ENCODE peak calls at places on chromosomes 2 and 18, in eight cellular contexts. M is NCI-H1105; E is HT-29; T is activated T-cell treated with anti-CD3 and anti-CD28 coated beads, Interleukin-2, amount 50 U/mL, for 1 hour; F is aorta; I is fibroblast of mammary gland; J is NCI-H774; Q is Calu3. X is an unnamed sample.

GRCh38 chr2:212535963-212536362 is 2.6 kb downstream of the ERBB4 start:
- DNase-seq in M (no peak), E (no peak), T (no peak), F (no peak), I (no peak), J (peak), Q (no peak), X (no peak)

GRCh38 chr2:219252570-219252899 is 508 bp upstream of the TUBA4B start:
- DNase-seq in M (no peak), E (no peak), T (peak), F (no peak), I (no peak), J (no peak), Q (no peak), X (peak)

GRCh38 chr2:10526281-10526680 is 78.2 kb upstream of the ODC1 start:
- DNase-seq in M (no peak), E (no peak), T (peak), F (no peak), I (no peak), J (no peak), Q (no peak), X (peak)

GRCh38 chr18:39414009-39414700 is 1848.6 kb upstream of the CELF4 start:
- DNase-seq in M (no peak), E (no peak), T (no peak), F (no peak), I (peak), J (no peak), Q (no peak), X (no peak)

GRCh38 chr2:109674894-109675534 is 60.9 kb downstream of the SOWAHC start:
- DNase-seq in M (no peak), E (peak), T (no peak), F (no peak), I (no peak), J (no peak), Q (peak), X (no peak)

GRCh38 chr2:128198666-128199065 is 107.7 kb downstream of the UGGT1 start:
- DNase-seq in M (no peak), E (no peak), T (no peak), F (no peak), I (no peak), J (no peak), Q (no peak), X (no peak)

GRCh38 chr18:12968115-12968514 is 20.3 kb downstream of the SEH1L start:
- DNase-seq in M (no peak), E (no peak), T (no peak), F (no peak), I (no peak), J (no peak), Q (no peak), X (no peak)

GRCh38 chr2:84486436-84487115 is 27.5 kb upstream of the SUCLG1 start:
- DNase-seq in M (peak), E (peak), T (no peak), F (no peak), I (peak), J (peak), Q (peak), X (no peak)

GRCh38 chr2:201490291-201490690 is 38.8 kb downstream of the STRADB start:
- DNase-seq in M (no peak), E (no peak), T (no peak), F (no peak), I (no peak), J (no peak), Q (no peak), X (no peak)

GRCh38 chr18:79405781-79406575 is 10.2 kb downstream of the NFATC1 start:
- DNase-seq in M (no peak), E (no peak), T (peak), F (peak), I (no peak), J (no peak), Q (no peak), X (peak)

GRCh38 chr2:3280683-3281520 is 96.7 kb downstream of the EIPR1 start:
- DNase-seq in M (no peak), E (no peak), T (no peak), F (peak), I (no peak), J (no peak), Q (no peak), X (no peak)

GRCh38 chr2:219556413-219556812 is 12.6 kb downstream of the TMEM198 start:
- DNase-seq in M (no peak), E (no peak), T (no peak), F (no peak), I (no peak), J (no peak), Q (no peak), X (no peak)

GRCh38 chr18:26309283-26309682 is 83.0 kb downstream of the TAF4B start:
- DNase-seq in M (no peak), E (no peak), T (no peak), F (no peak), I (peak), J (no peak), Q (no peak), X (no peak)

GRCh38 chr2:145488571-145488970 is 968.7 kb upstream of the ZEB2 start:
- DNase-seq in M (no peak), E (no peak), T (no peak), F (no peak), I (no peak), J (no peak), Q (no peak), X (no peak)

GRCh38 chr18:2847341-2848144 is 737 bp downstream of the EMILIN2 start:
- DNase-seq in M (no peak), E (no peak), T (peak), F (peak), I (peak), J (no peak), Q (peak), X (peak)

GRCh38 chr2:150410809-150411208 is 76.7 kb downstream of the RND3 start:
- DNase-seq in M (no peak), E (no peak), T (no peak), F (no peak), I (peak), J (no peak), Q (peak), X (no peak)

GRCh38 chr2:229586746-229587705 is 127.3 kb downstream of the DNER start:
- DNase-seq in M (peak), E (peak), T (no peak), F (peak), I (peak), J (peak), Q (peak), X (no peak)

GRCh38 chr2:198928026-198928425 is 529.7 kb downstream of the SATB2 start:
- DNase-seq in M (no peak), E (no peak), T (no peak), F (no peak), I (no peak), J (no peak), Q (no peak), X (no peak)

GRCh38 chr2:2575870-2576386 is 244.9 kb upstream of the MYT1L start:
- DNase-seq in M (no peak), E (no peak), T (no peak), F (no peak), I (no peak), J (peak), Q (no peak), X (no peak)

GRCh38 chr2:239695728-239696240 is 295.0 kb upstream of the HDAC4 start:
- DNase-seq in M (no peak), E (no peak), T (no peak), F (no peak), I (no peak), J (no peak), Q (no peak), X (no peak)

GRCh38 chr2:111662039-111662740 is 221.8 kb downstream of the ANAPC1 start:
- DNase-seq in M (no peak), E (no peak), T (no peak), F (no peak), I (peak), J (no peak), Q (no peak), X (no peak)

X was measured in activated effector memory CD4-positive, alpha-beta T cell treated with anti-CD3 and anti-CD28 coated beads, Interleukin-2, amount 50 U/mL, for 16 hours.